ENCODE peak calls at places on chromosomes 13 and 19, in eight cellular contexts. P, O, X, W, U, V, E and J are unnamed samples. For H3K9me3 and H3K36me3, the result is how much of the 10 kb centered on the place peaks cover.

GRCh38 chr13:94947965-94948371 is 235.6 kb upstream of the SOX21 start:
- DNase-seq in E (no peak), V (no peak), X (no peak), O (no peak), P (no peak), W (no peak), U (no peak), J (peak)

GRCh38 chr13:108963846-108964600 is 334.6 kb downstream of the MYO16 start:
- DNase-seq in P (no peak), E (no peak), X (no peak), U (peak), O (no peak), W (no peak), V (peak), J (no peak)

GRCh38 chr19:2385053-2385721 is 25.1 kb downstream of the TMPRSS9 start:
- DNase-seq in W (no peak), O (no peak), P (peak), E (no peak), X (no peak), U (peak), V (peak), J (peak)

GRCh38 chr13:34254366-34254765 is 436.4 kb downstream of the RFC3 start:
- DNase-seq in O (no peak), X (no peak), E (no peak), V (no peak), P (no peak), W (no peak), U (no peak), J (no peak)

GRCh38 chr19:36152061-36152885 is at the start of gene COX7A1:
- DNase-seq in E (peak), P (no peak), U (no peak), O (peak), W (no peak), V (peak), X (peak), J (no peak)

GRCh38 chr13:23966221-23966690 is 69.0 kb upstream of the C1QTNF9B start:
- DNase-seq in W (no peak), O (no peak), E (no peak), P (no peak), V (no peak), U (no peak), X (no peak), J (no peak)

GRCh38 chr13:109148243-109148642 is 518.8 kb downstream of the MYO16 start:
- DNase-seq in E (no peak), X (no peak), P (no peak), W (no peak), O (no peak), V (peak), U (peak), J (no peak)

GRCh38 chr19:46791944-46792343 is 3.5 kb upstream of the SLC1A5 start:
- DNase-seq in O (no peak), X (no peak), U (no peak), P (no peak), W (no peak), V (no peak), E (no peak), J (peak)

GRCh38 chr13:36536546-36536945 is 104.3 kb downstream of the CCNA1 start:
- DNase-seq in X (no peak), W (no peak), V (no peak), P (no peak), E (no peak), O (no peak), U (no peak), J (no peak)

GRCh38 chr13:36530050-36530789 is 97.9 kb downstream of the CCNA1 start:
- DNase-seq in W (no peak), U (no peak), X (no peak), V (peak), O (peak), P (no peak), E (peak), J (no peak)

GRCh38 chr13:53138369-53139036 is 109.9 kb downstream of the OLFM4 start:
- DNase-seq in X (peak), U (peak), V (peak), E (no peak), O (peak), P (no peak), W (no peak), J (no peak)

GRCh38 chr13:42702726-42703125 is 78.7 kb upstream of the FAM216B start:
- DNase-seq in E (no peak), W (no peak), O (no peak), V (peak), X (no peak), P (no peak), U (no peak), J (no peak)

GRCh38 chr13:39779337-39780270 is 124.1 kb downstream of the COG6 start:
- DNase-seq in E (no peak), O (no peak), X (no peak), W (no peak), P (no peak), U (peak), V (peak), J (no peak)

GRCh38 chr13:93758575-93758974 is 532.0 kb downstream of the GPC6 start:
- DNase-seq in X (no peak), V (peak), U (peak), W (no peak), O (no peak), E (no peak), P (no peak), J (no peak)

GRCh38 chr19:5621311-5621944 is 1.1 kb downstream of the SAFB2 start:
- DNase-seq in O (peak), W (no peak), E (no peak), V (peak), P (no peak), U (no peak), X (peak), J (no peak)

GRCh38 chr19:44748426-44749254 is at the start of gene BCL3:
- DNase-seq in P (peak), U (no peak), V (peak), E (peak), O (peak), X (peak), W (no peak), J (no peak)

GRCh38 chr13:48400090-48400694 is 12.7 kb downstream of the LPAR6 start:
- DNase-seq in O (no peak), P (no peak), U (no peak), V (no peak), E (no peak), X (no peak), W (no peak), J (no peak)

GRCh38 chr13:106534844-106535551 is 464 bp downstream of the EFNB2 start:
- DNase-seq in U (peak), V (peak), X (peak), O (no peak), W (no peak), E (peak), P (no peak), J (no peak)

GRCh38 chr19:1213391-1214286 is 8.1 kb downstream of the STK11 start:
- DNase-seq in E (peak), W (no peak), X (peak), V (peak), P (no peak), O (peak), U (peak), J (no peak)

GRCh38 chr13:111899714-111900389 is 167.1 kb upstream of the SOX1 start:
- DNase-seq in E (no peak), X (peak), W (no peak), V (no peak), U (no peak), P (no peak), O (no peak), J (no peak)

GRCh38 chr13:73179906-73180305 is 121.1 kb downstream of the KLF5 start:
- DNase-seq in E (no peak), O (no peak), U (peak), P (no peak), X (no peak), W (no peak), V (no peak), J (no peak)

GRCh38 chr13:38395505-38395803 is 45.8 kb downstream of the UFM1 start:
- DNase-seq in U (no peak), O (no peak), W (no peak), V (no peak), P (no peak), E (no peak), X (no peak), J (no peak)

GRCh38 chr19:58428617-58429016 is 11.3 kb downstream of the ZNF132 start:
- DNase-seq in P (no peak), O (no peak), E (no peak), V (no peak), X (no peak), W (no peak), U (no peak), J (no peak)
- H3K9me3 ChIP-seq in P (under half), O (half or more), E (under half), V (under half), X (half or more), W (half or more), U (half or more), J (under half)

GRCh38 chr13:113476811-113477210 is 13.7 kb downstream of the DCUN1D2 start:
- DNase-seq in V (no peak), X (no peak), P (no peak), U (no peak), E (no peak), W (no peak), O (no peak), J (no peak)

GRCh38 chr13:113475911-113476310 is 14.6 kb downstream of the DCUN1D2 start:
- DNase-seq in V (no peak), P (no peak), O (no peak), U (no peak), W (no peak), X (no peak), E (no peak), J (no peak)

GRCh38 chr13:113483504-113484287 is 6.8 kb downstream of the DCUN1D2 start:
- DNase-seq in E (no peak), W (no peak), X (no peak), O (no peak), P (no peak), U (no peak), V (no peak), J (peak)

GRCh38 chr13:113475280-113475679 is 15.2 kb downstream of the DCUN1D2 start:
- DNase-seq in V (no peak), E (no peak), P (no peak), U (no peak), O (no peak), W (no peak), X (no peak), J (no peak)

GRCh38 chr13:113479179-113479578 is 11.3 kb downstream of the DCUN1D2 start:
- DNase-seq in E (no peak), W (no peak), U (no peak), V (no peak), O (no peak), P (no peak), X (no peak), J (no peak)
- H3K36me3 ChIP-seq in E (under half), W (under half), U (under half), V (under half), O (under half), P (under half), X (under half), J (half or more)

DNA sequence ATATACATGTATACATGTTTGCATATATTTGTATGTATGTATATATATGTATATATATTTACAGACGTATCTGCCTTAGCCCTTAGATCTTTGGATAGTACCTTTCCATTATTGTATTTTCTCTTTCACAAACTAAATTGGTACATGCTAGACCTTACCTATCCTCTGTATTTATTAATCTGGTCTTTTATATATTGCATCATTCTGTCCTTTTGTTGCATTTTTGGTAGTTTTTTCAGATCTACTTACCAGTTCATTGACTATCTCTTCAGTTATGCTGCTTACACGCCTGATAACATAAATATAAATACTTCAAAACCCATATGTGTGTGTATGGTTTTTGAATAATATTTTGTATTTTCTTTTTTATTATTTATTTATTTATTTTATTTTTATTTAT is 11.7 kb downstream of the ZNF613 start:
- DNase-seq in P (no peak), X (no peak), V (no peak), O (no peak), E (no peak), U (no peak), W (no peak), J (no peak)
- H3K9me3 ChIP-seq in P (under half), X (half or more), V (under half), O (half or more), E (half or more), U (under half), W (half or more), J (under half)

DNA sequence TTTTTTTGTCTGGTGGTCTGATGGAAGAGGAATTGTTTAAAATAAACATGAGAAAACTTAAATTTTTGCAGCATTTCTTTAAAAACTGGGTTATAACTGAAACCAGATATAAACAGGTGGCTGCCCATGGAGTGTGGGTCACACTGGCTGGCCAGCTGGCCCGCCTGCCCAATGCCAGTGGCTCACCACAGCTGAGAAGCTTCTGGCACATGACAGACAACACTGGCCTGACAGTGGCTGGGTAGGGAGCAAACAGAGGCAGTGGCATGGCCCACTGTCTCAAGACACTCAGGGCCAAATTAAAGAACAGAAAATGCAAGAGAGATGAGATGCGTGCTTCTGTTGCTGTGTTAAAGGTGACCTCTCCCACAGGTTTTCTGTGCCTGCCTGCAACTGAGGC is 3.1 kb upstream of the SLC35E1 start:
- DNase-seq in E (no peak), W (no peak), U (no peak), X (no peak), V (no peak), P (no peak), O (no peak), J (no peak)
- H3K36me3 ChIP-seq in E (under half), W (under half), U (under half), X (under half), V (under half), P (under half), O (under half), J (under half)